ENCODE peak calls at places on chromosomes 16 and 17, in six cellular contexts. R, F, G, V, L and X are unnamed samples.

GRCh38 chr17:57940653-57941329 is 14.4 kb downstream of the CUEDC1 start:
- DNase-seq in G (no peak), R (no peak), F (peak), V (peak), L (no peak), X (no peak)

GRCh38 chr16:87831421-87832136 is 37.7 kb downstream of the SLC7A5 start:
- DNase-seq in R (no peak), V (no peak), F (no peak), L (no peak), G (no peak), X (no peak)

GRCh38 chr16:3475604-3476375 is 19.5 kb downstream of the C16orf90 start:
- DNase-seq in L (no peak), G (no peak), F (no peak), R (no peak), V (no peak), X (no peak)

GRCh38 chr16:1580256-1580655 is 31.6 kb downstream of the IFT140 start:
- DNase-seq in F (no peak), L (no peak), R (no peak), V (no peak), G (no peak), X (no peak)

GRCh38 chr17:28657756-28658155 is 4.0 kb downstream of the SDF2 start:
- DNase-seq in F (no peak), R (no peak), V (no peak), L (no peak), G (no peak), X (no peak)

GRCh38 chr16:1791256-1791942 is 2.1 kb downstream of the IGFALS start:
- DNase-seq in L (no peak), R (no peak), G (no peak), F (peak), V (no peak), X (no peak)

GRCh38 chr16:10866196-10866976 is 10.6 kb upstream of the CIITA start:
- DNase-seq in F (no peak), G (no peak), V (peak), R (no peak), L (no peak), X (no peak)

GRCh38 chr17:30780343-30780742 is 44.1 kb downstream of the CRLF3 start:
- DNase-seq in G (no peak), R (no peak), V (no peak), F (no peak), L (no peak), X (peak)

GRCh38 chr17:77442976-77443742 is 302.4 kb downstream of the SEC14L1 start:
- DNase-seq in G (no peak), F (no peak), V (no peak), L (no peak), R (no peak), X (no peak)

GRCh38 chr17:60390881-60391418 is 983 bp downstream of the USP32 start:
- DNase-seq in G (no peak), F (no peak), V (peak), L (no peak), R (no peak), X (no peak)

GRCh38 chr17:14427914-14428639 is 127.2 kb downstream of the HS3ST3B1 start:
- DNase-seq in F (no peak), V (no peak), G (no peak), R (no peak), L (no peak), X (peak)

GRCh38 chr17:4728124-4728523 is 3.1 kb upstream of the MED11 start:
- DNase-seq in V (peak), G (peak), F (no peak), L (no peak), R (no peak), X (no peak)

GRCh38 chr17:4735825-4736651 is 3.6 kb upstream of the ZMYND15 start:
- DNase-seq in L (no peak), G (peak), F (peak), V (no peak), R (no peak), X (no peak)

GRCh38 chr17:4738136-4739121 is 1.2 kb upstream of the ZMYND15 start:
- DNase-seq in F (no peak), V (no peak), R (no peak), L (no peak), G (peak), X (peak)

GRCh38 chr17:4734857-4735475 is 3.7 kb downstream of the MED11 start:
- DNase-seq in G (no peak), F (no peak), R (no peak), V (no peak), L (no peak), X (no peak)

DNA sequence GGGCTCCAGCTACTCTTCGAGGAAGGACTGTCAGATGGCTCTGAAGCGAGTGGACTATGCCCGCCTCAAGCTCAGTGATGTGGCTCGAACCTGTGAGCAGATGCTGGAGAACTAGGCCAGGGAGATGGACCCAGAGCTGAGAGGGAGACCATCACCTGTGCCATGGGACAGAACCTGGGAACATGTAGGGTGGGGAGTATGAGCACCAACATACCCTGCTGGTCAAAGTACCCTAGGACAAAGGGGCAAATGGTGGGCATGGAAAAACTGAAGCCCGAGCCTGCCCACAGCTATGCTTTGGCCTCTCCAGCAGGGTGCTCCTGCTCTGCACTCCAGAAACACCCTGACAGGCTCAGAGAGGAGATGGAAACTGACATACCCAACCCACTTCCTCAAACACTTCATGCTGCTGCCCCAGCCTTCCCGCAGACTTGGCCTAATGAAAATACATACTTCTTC is 1.9 kb downstream of the MED11 start:
- DNase-seq in F (no peak), R (no peak), L (no peak), G (no peak), V (no peak), X (peak)
- H3K27ac ChIP-seq in F (no peak), R (no peak), L (no peak), G (no peak), V (no peak), X (no peak)

DNA sequence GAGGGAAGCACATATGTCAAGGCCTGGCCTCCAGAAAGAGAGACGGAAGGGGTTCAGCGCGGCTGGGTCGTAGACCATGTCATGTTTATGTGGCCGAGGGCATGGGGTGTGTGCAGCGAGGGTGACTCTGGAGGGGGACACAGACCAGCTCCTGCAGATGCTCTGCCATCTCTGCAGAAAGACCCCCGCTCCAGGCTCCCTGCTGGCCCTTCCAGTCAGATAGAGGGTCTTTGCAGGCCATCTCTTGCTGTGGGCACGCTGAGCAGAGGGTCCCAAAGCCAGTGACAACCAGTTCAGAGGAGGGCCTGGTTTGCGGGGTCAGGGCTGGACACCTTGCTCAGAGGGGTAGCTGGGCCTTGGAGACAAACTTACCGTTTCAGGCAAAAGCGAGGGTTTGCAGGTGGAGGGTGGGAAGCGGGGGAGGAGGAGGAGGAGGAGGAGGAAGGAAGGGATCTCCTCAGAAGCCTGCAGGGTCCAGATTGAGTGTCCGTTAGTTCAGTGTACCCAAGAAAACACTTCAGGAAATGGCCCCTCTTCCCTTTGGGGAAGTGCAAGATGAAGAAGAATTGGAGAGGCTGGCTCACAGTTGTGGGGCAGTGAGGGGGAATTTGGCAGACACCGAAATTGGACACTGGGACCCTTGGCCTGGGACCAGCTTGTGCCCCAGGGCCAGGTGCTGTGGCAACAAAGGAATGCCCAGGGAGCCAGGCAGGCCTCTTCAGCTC is 102.7 kb downstream of the CMIP start:
- DNase-seq in V (no peak), G (no peak), F (no peak), L (no peak), R (no peak), X (no peak)
- H3K27ac ChIP-seq in V (no peak), G (no peak), F (no peak), L (no peak), R (no peak), X (no peak)

DNA sequence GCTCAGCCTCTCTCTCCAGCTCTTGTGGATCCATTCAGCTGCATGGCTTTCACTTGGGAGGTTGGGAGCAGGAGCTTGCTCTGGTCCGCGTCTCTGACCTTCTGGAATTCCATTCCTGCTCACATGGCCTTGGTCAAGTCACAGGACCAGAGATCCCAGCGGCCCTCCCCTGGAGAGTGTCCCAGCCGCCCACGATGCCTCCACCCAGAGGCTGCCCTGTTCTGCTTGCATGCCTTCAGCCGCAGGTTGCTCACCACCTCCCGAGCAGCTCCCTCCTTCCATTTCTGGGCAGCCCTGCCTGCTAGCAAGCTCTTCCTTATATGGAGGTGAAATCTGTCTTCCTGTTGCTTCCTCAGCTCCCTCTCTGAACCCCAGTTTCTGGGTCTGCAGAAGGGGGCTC is 32.6 kb downstream of the RAI1 start:
- DNase-seq in F (peak), V (peak), R (no peak), L (no peak), G (peak), X (no peak)
- H3K27ac ChIP-seq in F (peak), V (no peak), R (peak), L (peak), G (peak), X (no peak)

GRCh38 chr16:89373355-89374110 is 116.8 kb downstream of the ANKRD11 start:
- DNase-seq in L (no peak), F (peak), R (peak), G (no peak), V (peak), X (no peak)
- H3K27ac ChIP-seq in L (peak), F (peak), R (peak), G (no peak), V (no peak), X (no peak)

DNA sequence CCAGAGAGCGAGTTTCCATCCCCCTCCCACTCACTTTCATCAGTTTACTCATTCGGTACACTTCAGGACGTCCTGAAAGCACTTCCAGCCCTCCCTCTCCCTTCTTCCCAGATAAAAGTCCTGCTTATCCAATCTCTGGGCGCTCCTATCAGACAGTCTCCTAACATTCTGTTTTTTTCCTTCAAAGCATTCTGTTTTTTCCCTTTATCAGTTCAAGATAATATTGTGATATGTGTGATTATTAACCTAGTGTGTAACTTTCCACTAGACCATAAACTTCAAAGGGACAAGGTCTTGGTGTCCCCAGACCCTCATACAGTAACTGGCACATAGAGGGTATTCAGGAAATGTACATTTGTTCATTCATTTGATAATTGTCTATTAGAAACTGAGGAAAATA is 24.4 kb upstream of the C16orf87 start:
- DNase-seq in F (no peak), L (no peak), R (no peak), G (no peak), V (no peak), X (no peak)
- H3K27ac ChIP-seq in F (no peak), L (no peak), R (no peak), G (no peak), V (no peak), X (no peak)